ENCODE peak calls at places on chromosome 1, in ten cellular contexts. H, X, B, M, S, K, A, T, C and J are unnamed samples.

GRCh38 chr1:1630191-1630964 is 1.6 kb upstream of the MMP23B start:
- DNase-seq in S (peak), X (peak), H (peak), B (peak), K (peak), M (peak), C (no peak), T (no peak), A (no peak), J (peak)

GRCh38 chr1:209029737-209030136 is 553.8 kb upstream of the CAMK1G start:
- DNase-seq in S (no peak), M (peak), B (no peak), C (no peak), K (no peak), X (no peak), T (no peak), A (no peak), H (no peak), J (no peak)

GRCh38 chr1:234743866-234744581 is 134.0 kb upstream of the IRF2BP2 start:
- DNase-seq in H (no peak), S (no peak), A (no peak), C (no peak), B (no peak), K (no peak), T (no peak), X (no peak), M (peak), J (no peak)

GRCh38 chr1:1250828-1251284 is 4.3 kb upstream of the C1QTNF12 start:
- DNase-seq in A (peak), H (peak), C (no peak), B (peak), S (peak), T (no peak), X (no peak), M (no peak), K (peak), J (no peak)

GRCh38 chr1:207389728-207390464 is 64.2 kb upstream of the CR2 start:
- DNase-seq in A (peak), H (no peak), B (no peak), K (no peak), X (no peak), C (peak), S (no peak), T (peak), M (peak), J (no peak)

GRCh38 chr1:201471772-201472171 is 2.8 kb upstream of the PHLDA3 start:
- DNase-seq in H (no peak), X (no peak), A (peak), S (no peak), K (no peak), B (no peak), M (peak), C (no peak), T (no peak), J (no peak)

GRCh38 chr1:156806512-156807440 is 9.9 kb downstream of the SH2D2A start:
- DNase-seq in H (no peak), A (no peak), T (no peak), S (no peak), K (no peak), X (no peak), M (no peak), C (no peak), B (no peak), J (no peak)

GRCh38 chr1:70072239-70072751 is 133.1 kb downstream of the LRRC40 start:
- DNase-seq in M (peak), X (no peak), S (no peak), B (no peak), H (no peak), C (peak), A (no peak), K (no peak), T (no peak), J (no peak)

DNA sequence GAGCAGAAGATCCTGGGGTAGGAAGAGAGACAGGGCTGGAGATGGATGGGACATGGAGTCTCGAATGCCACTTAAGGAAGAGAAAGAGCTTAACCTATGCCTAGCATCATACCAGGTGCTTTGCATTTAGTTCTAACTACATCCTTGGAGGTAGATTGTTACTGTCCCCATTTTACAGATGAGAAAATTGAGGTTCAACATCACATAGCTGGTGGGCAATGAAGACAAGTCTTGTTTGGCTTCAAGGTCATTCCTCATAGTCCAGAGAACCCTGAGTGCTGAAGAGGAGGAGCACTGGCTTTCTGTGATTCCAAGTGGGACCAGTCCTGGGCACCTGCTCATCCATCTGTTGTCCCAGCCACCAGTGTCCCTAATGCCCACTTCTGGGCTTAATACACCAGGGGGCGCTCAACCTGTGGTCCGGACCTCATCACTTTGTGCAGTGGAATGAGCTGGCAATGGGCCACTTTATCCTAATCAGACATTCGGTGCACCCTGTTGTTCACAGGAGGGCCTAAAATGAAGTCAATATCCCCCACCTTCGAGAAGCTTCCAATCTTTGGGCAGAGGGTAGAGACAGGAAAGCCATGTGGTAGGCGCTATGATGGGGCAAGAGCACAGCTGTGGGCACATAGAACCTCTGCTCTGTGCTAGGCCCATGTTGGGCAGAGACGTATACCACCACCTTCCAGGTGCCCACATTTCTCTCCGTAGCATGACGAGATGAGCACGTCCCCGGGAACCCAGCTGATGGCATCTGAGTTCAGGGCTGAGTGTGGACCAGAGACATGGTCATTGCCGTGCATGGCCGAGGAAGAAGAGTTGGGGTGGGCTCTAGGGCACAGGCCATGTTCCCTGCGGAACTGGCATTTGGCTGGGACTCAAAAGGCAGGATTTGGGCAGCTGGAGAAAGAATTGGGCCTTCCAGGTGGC is 9.2 kb downstream of the RPS6KA1 start:
- DNase-seq in X (peak), H (peak), B (no peak), S (no peak), M (peak), A (no peak), K (no peak), T (peak), C (no peak), J (no peak)
- TF ChIP-seq CTCF in X (peak), H (peak), B (peak), S (peak), M (peak), A (peak), K (peak), T (peak), C (peak), J (no peak)

DNA sequence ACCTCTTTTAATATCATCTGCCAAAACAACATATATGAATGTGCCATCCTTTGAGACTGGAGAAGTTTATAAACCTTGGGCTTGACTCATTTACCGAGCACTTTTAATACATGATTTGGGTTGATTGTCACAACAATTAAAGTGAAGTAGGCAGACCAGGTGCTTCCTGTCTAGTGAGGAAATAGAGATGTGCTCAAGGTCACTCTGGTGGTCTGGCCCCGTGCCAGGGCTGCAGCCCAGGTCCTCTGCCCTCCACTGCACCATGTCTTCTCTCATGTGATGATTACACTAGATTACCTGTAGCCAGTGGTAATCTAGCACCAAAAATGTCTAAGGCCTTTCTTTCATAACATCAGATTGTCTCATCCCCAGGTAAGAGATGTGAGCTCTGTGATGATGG is 61.8 kb upstream of the LAMC2 start:
- DNase-seq in S (no peak), H (no peak), X (no peak), M (no peak), B (peak), C (no peak), K (no peak), T (no peak), A (no peak), J (no peak)
- TF ChIP-seq CTCF in S (no peak), H (no peak), X (no peak), M (no peak), B (no peak), C (no peak), K (no peak), T (no peak), A (no peak), J (no peak)

DNA sequence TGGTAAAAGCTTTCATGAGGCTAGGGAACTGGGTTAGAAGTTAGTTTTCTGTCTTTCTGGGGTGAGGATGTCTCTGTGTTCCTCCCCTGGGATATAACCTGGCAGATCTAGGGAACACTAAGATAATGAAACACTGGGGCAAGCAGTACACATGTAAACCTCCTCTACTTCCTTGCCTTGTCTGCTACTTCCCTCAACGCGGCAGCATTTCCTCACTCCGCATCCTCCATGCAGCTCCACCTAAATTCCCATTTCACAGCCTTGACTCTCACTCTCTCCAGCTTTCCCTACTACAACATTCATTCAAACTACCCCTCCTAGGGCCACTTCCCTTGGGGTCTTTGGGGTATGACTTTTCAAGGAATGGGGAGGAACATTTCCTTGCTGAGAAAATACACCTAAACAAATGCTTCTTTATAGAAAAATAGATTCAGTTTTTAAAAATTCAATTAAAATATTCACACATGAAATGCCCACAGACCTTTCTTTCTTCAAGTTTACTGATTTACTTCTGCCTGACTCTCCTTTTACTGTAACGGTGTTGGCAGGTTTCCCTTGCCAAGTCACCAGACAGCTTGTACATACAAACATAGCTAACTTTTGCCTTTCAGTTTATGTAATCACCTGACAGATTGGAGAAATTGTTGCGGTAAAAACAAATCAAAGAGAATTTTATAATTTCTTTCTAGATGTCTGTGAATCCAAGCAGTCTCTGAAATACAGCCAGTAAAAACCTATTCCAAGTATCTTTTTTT is 90.1 kb downstream of the TNFSF18 start:
- DNase-seq in T (no peak), K (no peak), C (no peak), B (no peak), X (no peak), H (no peak), M (peak), A (no peak), S (no peak), J (no peak)
- TF ChIP-seq CTCF in T (no peak), K (no peak), C (no peak), B (no peak), X (no peak), H (no peak), M (no peak), A (no peak), S (no peak), J (no peak)

DNA sequence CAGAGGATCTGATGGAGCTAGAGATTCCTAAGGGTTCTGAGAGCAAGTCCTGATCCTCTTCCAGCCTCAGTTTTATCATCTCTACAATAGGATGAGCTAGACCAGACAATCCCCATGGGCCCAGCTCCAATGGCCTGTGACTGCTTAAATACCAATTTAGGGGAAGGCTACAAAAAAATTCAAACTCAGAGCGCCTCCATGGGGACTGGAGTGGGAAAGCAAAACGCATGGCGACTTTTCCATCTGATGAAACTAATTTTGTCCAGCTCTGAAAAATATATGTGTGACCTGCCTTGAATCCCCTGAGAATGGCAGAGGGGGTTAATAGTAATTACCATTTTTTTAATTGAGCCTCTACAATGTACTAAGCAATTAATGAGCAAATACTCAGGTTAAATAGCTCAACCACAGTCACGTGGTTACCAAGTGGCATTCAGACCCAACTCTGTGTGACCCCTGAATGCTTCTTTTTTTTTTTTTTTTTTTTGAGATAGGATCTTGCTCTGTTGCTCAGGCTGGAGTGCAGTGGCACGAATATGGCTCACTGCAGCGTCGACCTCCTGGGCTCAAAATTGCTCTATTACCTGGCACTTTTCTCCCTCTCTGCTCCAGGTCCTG is 8.4 kb downstream of the EXTL1 start:
- DNase-seq in M (no peak), B (no peak), S (no peak), X (no peak), C (no peak), A (no peak), T (no peak), K (no peak), H (no peak), J (no peak)
- TF ChIP-seq CTCF in M (no peak), B (no peak), S (no peak), X (no peak), C (no peak), A (no peak), T (no peak), K (no peak), H (no peak), J (no peak)